ENCODE peak calls at places on chromosome 7, in four cellular contexts. H is CD4-positive, CD25-positive, alpha-beta regulatory T cell; X is activated effector memory CD4-positive, alpha-beta T cell treated with anti-CD3 and anti-CD28 coated beads, Interleukin-2, amount 50 U/mL, for 16 hours; D is stimulated activated CD4-positive, alpha-beta T cell treated with anti-CD3 and anti-CD28 coated beads, Interleukin-1b, Interleukin-23, amount 100 ng/mL, for 48 hours. N is an unnamed sample.

GRCh38 chr7:157193274-157193673 is 54.5 kb downstream of the UBE3C start:
- DNase-seq in D (no peak), X (no peak), H (no peak), N (no peak)

GRCh38 chr7:133556070-133556469 is 303.2 kb downstream of the EXOC4 start:
- DNase-seq in H (no peak), X (no peak), D (no peak), N (no peak)

GRCh38 chr7:37079420-37079819 is 355.1 kb upstream of the AOAH start:
- DNase-seq in D (no peak), X (no peak), H (no peak), N (no peak)

GRCh38 chr7:93146465-93147127 is 1.6 kb downstream of the SAMD9L start:
- DNase-seq in X (no peak), D (no peak), H (no peak), N (no peak)

GRCh38 chr7:136874393-136875032 is 6.1 kb downstream of the CHRM2 start:
- DNase-seq in D (no peak), H (no peak), X (no peak), N (no peak)

GRCh38 chr7:88219781-88220747 is at the start of gene SRI:
- DNase-seq in H (peak), D (peak), X (peak), N (peak)

GRCh38 chr7:18320422-18320821 is 175.1 kb upstream of the HDAC9 start:
- DNase-seq in H (no peak), X (no peak), D (no peak), N (no peak)

GRCh38 chr7:45647967-45648670 is 74.0 kb downstream of the ADCY1 start:
- DNase-seq in D (no peak), H (no peak), X (no peak), N (no peak)

GRCh38 chr7:14381306-14381705 is 391.8 kb upstream of the ETV1 start:
- DNase-seq in X (no peak), H (no peak), D (no peak), N (no peak)

GRCh38 chr7:40329601-40330153 is 194.9 kb downstream of the SUGCT start:
- DNase-seq in H (no peak), X (no peak), D (no peak), N (no peak)

GRCh38 chr7:150448789-150449147 is 1.7 kb upstream of the GIMAP8 start:
- DNase-seq in D (peak), H (peak), X (peak), N (peak)

GRCh38 chr7:138907849-138908248 is 73.3 kb downstream of the KIAA1549 start:
- DNase-seq in D (no peak), H (no peak), X (no peak), N (no peak)

GRCh38 chr7:36746347-36746746 is 22.1 kb upstream of the AOAH start:
- DNase-seq in H (no peak), D (no peak), X (no peak), N (no peak)

GRCh38 chr7:3455826-3456444 is 154.9 kb downstream of the SDK1 start:
- DNase-seq in D (no peak), H (no peak), X (no peak), N (no peak)

GRCh38 chr7:143385891-143386781 is 5.0 kb downstream of the ZYX start:
- DNase-seq in D (no peak), X (peak), H (no peak), N (no peak)

GRCh38 chr7:39952378-39952777 is 2.3 kb downstream of the CDK13 start:
- DNase-seq in H (no peak), D (no peak), X (no peak), N (no peak)

GRCh38 chr7:101978683-101979082 is 161.3 kb downstream of the CUX1 start:
- DNase-seq in D (no peak), H (no peak), X (no peak), N (no peak)

GRCh38 chr7:155214328-155214986 is 83.2 kb upstream of the INSIG1 start:
- DNase-seq in H (no peak), D (no peak), X (peak), N (no peak)

GRCh38 chr7:121621947-121622346 is 225.8 kb upstream of the FAM3C start:
- DNase-seq in X (no peak), H (no peak), D (no peak), N (no peak)

GRCh38 chr7:91169819-91170218 is 94.4 kb upstream of the FZD1 start:
- DNase-seq in D (no peak), H (no peak), X (no peak), N (no peak)

GRCh38 chr7:88150018-88150417 is 69.8 kb downstream of the SRI start:
- DNase-seq in H (no peak), D (no peak), X (no peak), N (no peak)

GRCh38 chr7:134875867-134876266 is 96.4 kb downstream of the CALD1 start:
- DNase-seq in H (no peak), X (no peak), D (no peak), N (no peak)

GRCh38 chr7:46007194-46007593 is 86.1 kb upstream of the IGFBP3 start:
- DNase-seq in H (no peak), X (no peak), D (no peak), N (no peak)

N was measured in sciatic nerve.